ENCODE peak calls at places on chromosomes 11 and 22, in five cellular contexts. One of them, this sample, is unnamed.

GRCh38 chr11:96459751-96460150 is 69.9 kb downstream of the JRKL start:
- DNase-seq in stimulated activated CD8-positive, alpha-beta memory T cell treated with anti-CD3 and anti-CD28 coated beads, Interleukin-4, amount 100 ng/mL, for 4 hours: no peak
- DNase-seq in Jurkat, Clone E6-1: no peak
- DNase-seq in stimulated activated CD4-positive, alpha-beta T cell treated with anti-CD3 and anti-CD28 coated beads, Interleukin-15, amount 100 ng/mL, for 48 hours: no peak
- DNase-seq in HCT116: no peak
- DNase-seq in this sample: no peak

GRCh38 chr11:32440372-32440888 is 5.1 kb upstream of the WT1 start:
- DNase-seq in stimulated activated CD8-positive, alpha-beta memory T cell treated with anti-CD3 and anti-CD28 coated beads, Interleukin-4, amount 100 ng/mL, for 4 hours: no peak
- DNase-seq in Jurkat, Clone E6-1: no peak
- DNase-seq in stimulated activated CD4-positive, alpha-beta T cell treated with anti-CD3 and anti-CD28 coated beads, Interleukin-15, amount 100 ng/mL, for 48 hours: no peak
- DNase-seq in HCT116: no peak
- DNase-seq in this sample: no peak

GRCh38 chr11:103114836-103115235 is 5.6 kb downstream of the DYNC2H1 start:
- DNase-seq in stimulated activated CD8-positive, alpha-beta memory T cell treated with anti-CD3 and anti-CD28 coated beads, Interleukin-4, amount 100 ng/mL, for 4 hours: no peak
- DNase-seq in Jurkat, Clone E6-1: no peak
- DNase-seq in stimulated activated CD4-positive, alpha-beta T cell treated with anti-CD3 and anti-CD28 coated beads, Interleukin-15, amount 100 ng/mL, for 48 hours: no peak
- DNase-seq in HCT116: no peak
- DNase-seq in this sample: no peak

GRCh38 chr22:29831186-29831921 is 6.7 kb downstream of the ASCC2 start:
- DNase-seq in stimulated activated CD8-positive, alpha-beta memory T cell treated with anti-CD3 and anti-CD28 coated beads, Interleukin-4, amount 100 ng/mL, for 4 hours: no peak
- DNase-seq in Jurkat, Clone E6-1: no peak
- DNase-seq in stimulated activated CD4-positive, alpha-beta T cell treated with anti-CD3 and anti-CD28 coated beads, Interleukin-15, amount 100 ng/mL, for 48 hours: no peak
- DNase-seq in HCT116: no peak
- DNase-seq in this sample: no peak

GRCh38 chr11:2929880-2930704 is 872 bp upstream of the PHLDA2 start:
- DNase-seq in stimulated activated CD8-positive, alpha-beta memory T cell treated with anti-CD3 and anti-CD28 coated beads, Interleukin-4, amount 100 ng/mL, for 4 hours: no peak
- DNase-seq in Jurkat, Clone E6-1: no peak
- DNase-seq in stimulated activated CD4-positive, alpha-beta T cell treated with anti-CD3 and anti-CD28 coated beads, Interleukin-15, amount 100 ng/mL, for 48 hours: no peak
- DNase-seq in HCT116: peak
- DNase-seq in this sample: no peak

GRCh38 chr22:45673482-45674175 is 2.0 kb downstream of the ATXN10 start:
- DNase-seq in stimulated activated CD8-positive, alpha-beta memory T cell treated with anti-CD3 and anti-CD28 coated beads, Interleukin-4, amount 100 ng/mL, for 4 hours: no peak
- DNase-seq in Jurkat, Clone E6-1: no peak
- DNase-seq in stimulated activated CD4-positive, alpha-beta T cell treated with anti-CD3 and anti-CD28 coated beads, Interleukin-15, amount 100 ng/mL, for 48 hours: no peak
- DNase-seq in HCT116: no peak
- DNase-seq in this sample: no peak

GRCh38 chr22:46055176-46055850 is 78.4 kb upstream of the WNT7B start:
- DNase-seq in stimulated activated CD8-positive, alpha-beta memory T cell treated with anti-CD3 and anti-CD28 coated beads, Interleukin-4, amount 100 ng/mL, for 4 hours: no peak
- DNase-seq in Jurkat, Clone E6-1: no peak
- DNase-seq in stimulated activated CD4-positive, alpha-beta T cell treated with anti-CD3 and anti-CD28 coated beads, Interleukin-15, amount 100 ng/mL, for 48 hours: no peak
- DNase-seq in HCT116: no peak
- DNase-seq in this sample: no peak

GRCh38 chr22:34669001-34669400 is 397.0 kb upstream of the ISX start:
- DNase-seq in stimulated activated CD8-positive, alpha-beta memory T cell treated with anti-CD3 and anti-CD28 coated beads, Interleukin-4, amount 100 ng/mL, for 4 hours: no peak
- DNase-seq in Jurkat, Clone E6-1: no peak
- DNase-seq in stimulated activated CD4-positive, alpha-beta T cell treated with anti-CD3 and anti-CD28 coated beads, Interleukin-15, amount 100 ng/mL, for 48 hours: no peak
- DNase-seq in HCT116: no peak
- DNase-seq in this sample: no peak

GRCh38 chr22:47152938-47153337 is 390.5 kb downstream of the TBC1D22A start:
- DNase-seq in stimulated activated CD8-positive, alpha-beta memory T cell treated with anti-CD3 and anti-CD28 coated beads, Interleukin-4, amount 100 ng/mL, for 4 hours: no peak
- DNase-seq in Jurkat, Clone E6-1: no peak
- DNase-seq in stimulated activated CD4-positive, alpha-beta T cell treated with anti-CD3 and anti-CD28 coated beads, Interleukin-15, amount 100 ng/mL, for 48 hours: no peak
- DNase-seq in HCT116: no peak
- DNase-seq in this sample: no peak

GRCh38 chr22:37457093-37457893 is 28.9 kb downstream of the MFNG start:
- DNase-seq in stimulated activated CD8-positive, alpha-beta memory T cell treated with anti-CD3 and anti-CD28 coated beads, Interleukin-4, amount 100 ng/mL, for 4 hours: peak
- DNase-seq in Jurkat, Clone E6-1: peak
- DNase-seq in stimulated activated CD4-positive, alpha-beta T cell treated with anti-CD3 and anti-CD28 coated beads, Interleukin-15, amount 100 ng/mL, for 48 hours: peak
- DNase-seq in HCT116: peak
- DNase-seq in this sample: no peak

GRCh38 chr11:118916842-118917388 is 8.8 kb downstream of the BCL9L start:
- DNase-seq in stimulated activated CD8-positive, alpha-beta memory T cell treated with anti-CD3 and anti-CD28 coated beads, Interleukin-4, amount 100 ng/mL, for 4 hours: no peak
- DNase-seq in Jurkat, Clone E6-1: no peak
- DNase-seq in stimulated activated CD4-positive, alpha-beta T cell treated with anti-CD3 and anti-CD28 coated beads, Interleukin-15, amount 100 ng/mL, for 48 hours: no peak
- DNase-seq in HCT116: no peak
- DNase-seq in this sample: no peak

GRCh38 chr11:67437082-67437821 is at the start of gene PTPRCAP:
- DNase-seq in stimulated activated CD8-positive, alpha-beta memory T cell treated with anti-CD3 and anti-CD28 coated beads, Interleukin-4, amount 100 ng/mL, for 4 hours: peak
- DNase-seq in Jurkat, Clone E6-1: peak
- DNase-seq in stimulated activated CD4-positive, alpha-beta T cell treated with anti-CD3 and anti-CD28 coated beads, Interleukin-15, amount 100 ng/mL, for 48 hours: peak
- DNase-seq in HCT116: no peak
- DNase-seq in this sample: no peak

GRCh38 chr11:69372589-69373250 is 78.8 kb downstream of the MYEOV start:
- DNase-seq in stimulated activated CD8-positive, alpha-beta memory T cell treated with anti-CD3 and anti-CD28 coated beads, Interleukin-4, amount 100 ng/mL, for 4 hours: no peak
- DNase-seq in Jurkat, Clone E6-1: no peak
- DNase-seq in stimulated activated CD4-positive, alpha-beta T cell treated with anti-CD3 and anti-CD28 coated beads, Interleukin-15, amount 100 ng/mL, for 48 hours: no peak
- DNase-seq in HCT116: no peak
- DNase-seq in this sample: no peak

GRCh38 chr11:36373040-36374010 is 77.2 kb downstream of the PRR5L start:
- DNase-seq in stimulated activated CD8-positive, alpha-beta memory T cell treated with anti-CD3 and anti-CD28 coated beads, Interleukin-4, amount 100 ng/mL, for 4 hours: no peak
- DNase-seq in Jurkat, Clone E6-1: no peak
- DNase-seq in stimulated activated CD4-positive, alpha-beta T cell treated with anti-CD3 and anti-CD28 coated beads, Interleukin-15, amount 100 ng/mL, for 48 hours: no peak
- DNase-seq in HCT116: no peak
- DNase-seq in this sample: no peak

GRCh38 chr11:1437500-1437899 is 47.8 kb downstream of the BRSK2 start:
- DNase-seq in stimulated activated CD8-positive, alpha-beta memory T cell treated with anti-CD3 and anti-CD28 coated beads, Interleukin-4, amount 100 ng/mL, for 4 hours: no peak
- DNase-seq in Jurkat, Clone E6-1: no peak
- DNase-seq in stimulated activated CD4-positive, alpha-beta T cell treated with anti-CD3 and anti-CD28 coated beads, Interleukin-15, amount 100 ng/mL, for 48 hours: no peak
- DNase-seq in HCT116: no peak
- DNase-seq in this sample: no peak

GRCh38 chr11:72583616-72584292 is 90.5 kb downstream of the PDE2A start:
- DNase-seq in stimulated activated CD8-positive, alpha-beta memory T cell treated with anti-CD3 and anti-CD28 coated beads, Interleukin-4, amount 100 ng/mL, for 4 hours: no peak
- DNase-seq in Jurkat, Clone E6-1: no peak
- DNase-seq in stimulated activated CD4-positive, alpha-beta T cell treated with anti-CD3 and anti-CD28 coated beads, Interleukin-15, amount 100 ng/mL, for 48 hours: no peak
- DNase-seq in HCT116: no peak
- DNase-seq in this sample: no peak

GRCh38 chr22:26681395-26681821 is 24.0 kb downstream of the MIAT start:
- DNase-seq in stimulated activated CD8-positive, alpha-beta memory T cell treated with anti-CD3 and anti-CD28 coated beads, Interleukin-4, amount 100 ng/mL, for 4 hours: no peak
- DNase-seq in Jurkat, Clone E6-1: no peak
- DNase-seq in stimulated activated CD4-positive, alpha-beta T cell treated with anti-CD3 and anti-CD28 coated beads, Interleukin-15, amount 100 ng/mL, for 48 hours: no peak
- DNase-seq in HCT116: no peak
- DNase-seq in this sample: no peak

GRCh38 chr11:118887219-118887618 is 3.5 kb downstream of the CXCR5 start:
- DNase-seq in stimulated activated CD8-positive, alpha-beta memory T cell treated with anti-CD3 and anti-CD28 coated beads, Interleukin-4, amount 100 ng/mL, for 4 hours: no peak
- DNase-seq in Jurkat, Clone E6-1: no peak
- DNase-seq in stimulated activated CD4-positive, alpha-beta T cell treated with anti-CD3 and anti-CD28 coated beads, Interleukin-15, amount 100 ng/mL, for 48 hours: no peak
- DNase-seq in HCT116: no peak
- DNase-seq in this sample: no peak

GRCh38 chr11:80327971-80328614 is 887.3 kb upstream of the TENM4 start:
- DNase-seq in stimulated activated CD8-positive, alpha-beta memory T cell treated with anti-CD3 and anti-CD28 coated beads, Interleukin-4, amount 100 ng/mL, for 4 hours: no peak
- DNase-seq in Jurkat, Clone E6-1: no peak
- DNase-seq in stimulated activated CD4-positive, alpha-beta T cell treated with anti-CD3 and anti-CD28 coated beads, Interleukin-15, amount 100 ng/mL, for 48 hours: no peak
- DNase-seq in HCT116: no peak
- DNase-seq in this sample: no peak

GRCh38 chr11:121687961-121688566 is 235.3 kb upstream of the SORL1-AS1 start:
- DNase-seq in stimulated activated CD8-positive, alpha-beta memory T cell treated with anti-CD3 and anti-CD28 coated beads, Interleukin-4, amount 100 ng/mL, for 4 hours: no peak
- DNase-seq in Jurkat, Clone E6-1: no peak
- DNase-seq in stimulated activated CD4-positive, alpha-beta T cell treated with anti-CD3 and anti-CD28 coated beads, Interleukin-15, amount 100 ng/mL, for 48 hours: no peak
- DNase-seq in HCT116: no peak
- DNase-seq in this sample: no peak

GRCh38 chr11:67032830-67033555 is 10.1 kb downstream of the SYT12 start:
- DNase-seq in stimulated activated CD8-positive, alpha-beta memory T cell treated with anti-CD3 and anti-CD28 coated beads, Interleukin-4, amount 100 ng/mL, for 4 hours: no peak
- DNase-seq in Jurkat, Clone E6-1: no peak
- DNase-seq in stimulated activated CD4-positive, alpha-beta T cell treated with anti-CD3 and anti-CD28 coated beads, Interleukin-15, amount 100 ng/mL, for 48 hours: no peak
- DNase-seq in HCT116: no peak
- DNase-seq in this sample: peak

GRCh38 chr11:32931605-32932004 is 39.0 kb downstream of the QSER1 start:
- DNase-seq in stimulated activated CD8-positive, alpha-beta memory T cell treated with anti-CD3 and anti-CD28 coated beads, Interleukin-4, amount 100 ng/mL, for 4 hours: no peak
- DNase-seq in Jurkat, Clone E6-1: no peak
- DNase-seq in stimulated activated CD4-positive, alpha-beta T cell treated with anti-CD3 and anti-CD28 coated beads, Interleukin-15, amount 100 ng/mL, for 48 hours: no peak
- DNase-seq in HCT116: no peak
- DNase-seq in this sample: no peak

GRCh38 chr11:64667154-64667745 is 55.7 kb downstream of the NRXN2 start:
- DNase-seq in stimulated activated CD8-positive, alpha-beta memory T cell treated with anti-CD3 and anti-CD28 coated beads, Interleukin-4, amount 100 ng/mL, for 4 hours: no peak
- DNase-seq in Jurkat, Clone E6-1: no peak
- DNase-seq in stimulated activated CD4-positive, alpha-beta T cell treated with anti-CD3 and anti-CD28 coated beads, Interleukin-15, amount 100 ng/mL, for 48 hours: no peak
- DNase-seq in HCT116: no peak
- DNase-seq in this sample: no peak

GRCh38 chr22:28417426-28417825 is 262.2 kb downstream of the TTC28 start:
- DNase-seq in stimulated activated CD8-positive, alpha-beta memory T cell treated with anti-CD3 and anti-CD28 coated beads, Interleukin-4, amount 100 ng/mL, for 4 hours: no peak
- DNase-seq in Jurkat, Clone E6-1: no peak
- DNase-seq in stimulated activated CD4-positive, alpha-beta T cell treated with anti-CD3 and anti-CD28 coated beads, Interleukin-15, amount 100 ng/mL, for 48 hours: no peak
- DNase-seq in HCT116: no peak
- DNase-seq in this sample: no peak

GRCh38 chr11:97722065-97722464 is 1298.7 kb upstream of the CNTN5 start:
- DNase-seq in stimulated activated CD8-positive, alpha-beta memory T cell treated with anti-CD3 and anti-CD28 coated beads, Interleukin-4, amount 100 ng/mL, for 4 hours: no peak
- DNase-seq in Jurkat, Clone E6-1: no peak
- DNase-seq in stimulated activated CD4-positive, alpha-beta T cell treated with anti-CD3 and anti-CD28 coated beads, Interleukin-15, amount 100 ng/mL, for 48 hours: no peak
- DNase-seq in HCT116: no peak
- DNase-seq in this sample: no peak

GRCh38 chr11:3189193-3189843 is 24.2 kb upstream of the OSBPL5 start:
- DNase-seq in stimulated activated CD8-positive, alpha-beta memory T cell treated with anti-CD3 and anti-CD28 coated beads, Interleukin-4, amount 100 ng/mL, for 4 hours: no peak
- DNase-seq in Jurkat, Clone E6-1: no peak
- DNase-seq in stimulated activated CD4-positive, alpha-beta T cell treated with anti-CD3 and anti-CD28 coated beads, Interleukin-15, amount 100 ng/mL, for 48 hours: no peak
- DNase-seq in HCT116: no peak
- DNase-seq in this sample: no peak

GRCh38 chr22:44341431-44342346 is 28.9 kb upstream of the SHISAL1 start:
- DNase-seq in stimulated activated CD8-positive, alpha-beta memory T cell treated with anti-CD3 and anti-CD28 coated beads, Interleukin-4, amount 100 ng/mL, for 4 hours: no peak
- DNase-seq in Jurkat, Clone E6-1: no peak
- DNase-seq in stimulated activated CD4-positive, alpha-beta T cell treated with anti-CD3 and anti-CD28 coated beads, Interleukin-15, amount 100 ng/mL, for 48 hours: no peak
- DNase-seq in HCT116: no peak
- DNase-seq in this sample: no peak

GRCh38 chr11:130624946-130625345 is 176.5 kb downstream of the ADAMTS15 start:
- DNase-seq in stimulated activated CD8-positive, alpha-beta memory T cell treated with anti-CD3 and anti-CD28 coated beads, Interleukin-4, amount 100 ng/mL, for 4 hours: no peak
- DNase-seq in Jurkat, Clone E6-1: no peak
- DNase-seq in stimulated activated CD4-positive, alpha-beta T cell treated with anti-CD3 and anti-CD28 coated beads, Interleukin-15, amount 100 ng/mL, for 48 hours: no peak
- DNase-seq in HCT116: no peak
- DNase-seq in this sample: no peak

GRCh38 chr11:96328395-96329010 is 14.5 kb downstream of the MAML2 start:
- DNase-seq in stimulated activated CD8-positive, alpha-beta memory T cell treated with anti-CD3 and anti-CD28 coated beads, Interleukin-4, amount 100 ng/mL, for 4 hours: no peak
- DNase-seq in Jurkat, Clone E6-1: no peak
- DNase-seq in stimulated activated CD4-positive, alpha-beta T cell treated with anti-CD3 and anti-CD28 coated beads, Interleukin-15, amount 100 ng/mL, for 48 hours: no peak
- DNase-seq in HCT116: no peak
- DNase-seq in this sample: no peak

GRCh38 chr22:45877651-45878050 is 99.3 kb downstream of the WNT7B start:
- DNase-seq in stimulated activated CD8-positive, alpha-beta memory T cell treated with anti-CD3 and anti-CD28 coated beads, Interleukin-4, amount 100 ng/mL, for 4 hours: no peak
- DNase-seq in Jurkat, Clone E6-1: no peak
- DNase-seq in stimulated activated CD4-positive, alpha-beta T cell treated with anti-CD3 and anti-CD28 coated beads, Interleukin-15, amount 100 ng/mL, for 48 hours: no peak
- DNase-seq in HCT116: no peak
- DNase-seq in this sample: no peak

GRCh38 chr11:86116386-86116726 is 47.5 kb upstream of the PICALM start:
- DNase-seq in stimulated activated CD8-positive, alpha-beta memory T cell treated with anti-CD3 and anti-CD28 coated beads, Interleukin-4, amount 100 ng/mL, for 4 hours: no peak
- DNase-seq in Jurkat, Clone E6-1: no peak
- DNase-seq in stimulated activated CD4-positive, alpha-beta T cell treated with anti-CD3 and anti-CD28 coated beads, Interleukin-15, amount 100 ng/mL, for 48 hours: no peak
- DNase-seq in HCT116: no peak
- DNase-seq in this sample: no peak

GRCh38 chr11:16278986-16279385 is 77.4 kb downstream of the SOX6 start:
- DNase-seq in stimulated activated CD8-positive, alpha-beta memory T cell treated with anti-CD3 and anti-CD28 coated beads, Interleukin-4, amount 100 ng/mL, for 4 hours: no peak
- DNase-seq in Jurkat, Clone E6-1: no peak
- DNase-seq in stimulated activated CD4-positive, alpha-beta T cell treated with anti-CD3 and anti-CD28 coated beads, Interleukin-15, amount 100 ng/mL, for 48 hours: no peak
- DNase-seq in HCT116: no peak
- DNase-seq in this sample: no peak

GRCh38 chr22:20021196-20022181 is 579 bp downstream of the TANGO2 start:
- DNase-seq in stimulated activated CD8-positive, alpha-beta memory T cell treated with anti-CD3 and anti-CD28 coated beads, Interleukin-4, amount 100 ng/mL, for 4 hours: no peak
- DNase-seq in Jurkat, Clone E6-1: no peak
- DNase-seq in stimulated activated CD4-positive, alpha-beta T cell treated with anti-CD3 and anti-CD28 coated beads, Interleukin-15, amount 100 ng/mL, for 48 hours: no peak
- DNase-seq in HCT116: no peak
- DNase-seq in this sample: peak

GRCh38 chr11:1531418-1531817 is 40.7 kb downstream of the DUSP8 start:
- DNase-seq in stimulated activated CD8-positive, alpha-beta memory T cell treated with anti-CD3 and anti-CD28 coated beads, Interleukin-4, amount 100 ng/mL, for 4 hours: no peak
- DNase-seq in Jurkat, Clone E6-1: no peak
- DNase-seq in stimulated activated CD4-positive, alpha-beta T cell treated with anti-CD3 and anti-CD28 coated beads, Interleukin-15, amount 100 ng/mL, for 48 hours: no peak
- DNase-seq in HCT116: no peak
- DNase-seq in this sample: no peak

GRCh38 chr11:128757886-128758612 is 64.2 kb downstream of the FLI1 start:
- DNase-seq in stimulated activated CD8-positive, alpha-beta memory T cell treated with anti-CD3 and anti-CD28 coated beads, Interleukin-4, amount 100 ng/mL, for 4 hours: no peak
- DNase-seq in Jurkat, Clone E6-1: no peak
- DNase-seq in stimulated activated CD4-positive, alpha-beta T cell treated with anti-CD3 and anti-CD28 coated beads, Interleukin-15, amount 100 ng/mL, for 48 hours: peak
- DNase-seq in HCT116: no peak
- DNase-seq in this sample: no peak

GRCh38 chr11:66725646-66726045 is 3.4 kb downstream of the SPTBN2 start:
- DNase-seq in stimulated activated CD8-positive, alpha-beta memory T cell treated with anti-CD3 and anti-CD28 coated beads, Interleukin-4, amount 100 ng/mL, for 4 hours: no peak
- DNase-seq in Jurkat, Clone E6-1: no peak
- DNase-seq in stimulated activated CD4-positive, alpha-beta T cell treated with anti-CD3 and anti-CD28 coated beads, Interleukin-15, amount 100 ng/mL, for 48 hours: no peak
- DNase-seq in HCT116: no peak
- DNase-seq in this sample: no peak

GRCh38 chr11:1350086-1350725 is 39.5 kb upstream of the BRSK2 start:
- DNase-seq in stimulated activated CD8-positive, alpha-beta memory T cell treated with anti-CD3 and anti-CD28 coated beads, Interleukin-4, amount 100 ng/mL, for 4 hours: no peak
- DNase-seq in Jurkat, Clone E6-1: no peak
- DNase-seq in stimulated activated CD4-positive, alpha-beta T cell treated with anti-CD3 and anti-CD28 coated beads, Interleukin-15, amount 100 ng/mL, for 48 hours: no peak
- DNase-seq in HCT116: no peak
- DNase-seq in this sample: no peak